ENCODE peak calls at places on chromosome 17, in seven cellular contexts. K is K562, T is HCT116, S is H1, M is SK-N-SH, G is Panc1, Z is HepG2. X is an unnamed sample.
A peak's percentile ranks its signal among the peaks of the same experiment; 100 is the strongest.

GRCh38 chr17:17859909-17860760 is 23.3 kb upstream of the SREBF1 start:
- DNase-seq in G (no peak), K (peak; percentile 65), Z (peak; percentile 57), S (no peak), T (no peak), M (peak; percentile 84), X (no peak)

GRCh38 chr17:1365445-1366039 is 34.5 kb downstream of the YWHAE start:
- DNase-seq in S (peak; percentile 34), T (peak; percentile 59), K (peak; percentile 71), M (peak; percentile 75), Z (peak; percentile 70), G (peak; percentile 45), X (peak; percentile 46)

GRCh38 chr17:49823614-49824013 is 24.3 kb downstream of the TAC4 start:
- DNase-seq in M (no peak), T (no peak), Z (no peak), S (no peak), G (no peak), K (no peak), X (no peak)

GRCh38 chr17:17876959-17877547 is 40.3 kb upstream of the SREBF1 start:
- DNase-seq in M (no peak), S (no peak), G (no peak), K (no peak), Z (no peak), T (no peak), X (no peak)

GRCh38 chr17:59753522-59754467 is 46.3 kb downstream of the VMP1 start:
- DNase-seq in M (peak; percentile 78), S (no peak), T (peak; percentile 88), Z (peak; percentile 88), G (peak; percentile 83), K (peak; percentile 88), X (peak; percentile 73)

GRCh38 chr17:2034806-2035548 is 5.0 kb downstream of the DPH1 start:
- DNase-seq in M (no peak), K (no peak), T (no peak), Z (no peak), G (no peak), S (no peak), X (no peak)

GRCh38 chr17:30964878-30965277 is 6.0 kb upstream of the RNF135 start:
- DNase-seq in K (no peak), M (no peak), T (no peak), S (no peak), Z (no peak), G (no peak), X (no peak)

GRCh38 chr17:17114592-17115225 is 72.5 kb downstream of the MPRIP start:
- DNase-seq in G (no peak), Z (no peak), S (no peak), M (no peak), T (no peak), K (no peak), X (no peak)

GRCh38 chr17:7446669-7447068 is 1.8 kb downstream of the CHRNB1 start:
- DNase-seq in Z (no peak), G (no peak), S (no peak), K (no peak), M (no peak), T (no peak), X (no peak)

GRCh38 chr17:66272699-66273390 is 29.6 kb upstream of the PRKCA start:
- DNase-seq in T (no peak), K (peak; percentile 66), S (no peak), G (no peak), M (no peak), Z (no peak), X (no peak)

GRCh38 chr17:3794890-3795757 is 5.9 kb downstream of the ITGAE start:
- DNase-seq in Z (peak; percentile 78), G (no peak), T (no peak), M (no peak), K (no peak), S (no peak), X (no peak)

GRCh38 chr17:55238931-55239297 is 25.8 kb upstream of the HLF start:
- DNase-seq in M (peak; percentile 55), T (no peak), G (no peak), Z (peak; percentile 44), K (peak; percentile 56), S (no peak), X (no peak)

GRCh38 chr17:17890773-17891759 is 54.3 kb upstream of the SREBF1 start:
- DNase-seq in K (peak; percentile 77), S (no peak), M (peak; percentile 71), Z (peak; percentile 70), G (peak; percentile 52), T (peak; percentile 53), X (no peak)

GRCh38 chr17:58520843-58521430 is 6.5 kb upstream of the MTMR4 start:
- DNase-seq in Z (peak; percentile 64), G (no peak), M (peak; percentile 42), K (peak; percentile 50), T (no peak), S (no peak), X (no peak)

GRCh38 chr17:18027280-18027679 is 11.7 kb downstream of the ATPAF2 start:
- DNase-seq in T (no peak), S (no peak), M (no peak), Z (no peak), K (no peak), G (no peak), X (no peak)

GRCh38 chr17:30104575-30105339 is 11.9 kb upstream of the NSRP1 start:
- DNase-seq in S (peak; percentile 56), K (peak; percentile 93), T (peak; percentile 76), M (peak; percentile 79), G (peak; percentile 73), Z (peak; percentile 88), X (peak; percentile 46)

DNA sequence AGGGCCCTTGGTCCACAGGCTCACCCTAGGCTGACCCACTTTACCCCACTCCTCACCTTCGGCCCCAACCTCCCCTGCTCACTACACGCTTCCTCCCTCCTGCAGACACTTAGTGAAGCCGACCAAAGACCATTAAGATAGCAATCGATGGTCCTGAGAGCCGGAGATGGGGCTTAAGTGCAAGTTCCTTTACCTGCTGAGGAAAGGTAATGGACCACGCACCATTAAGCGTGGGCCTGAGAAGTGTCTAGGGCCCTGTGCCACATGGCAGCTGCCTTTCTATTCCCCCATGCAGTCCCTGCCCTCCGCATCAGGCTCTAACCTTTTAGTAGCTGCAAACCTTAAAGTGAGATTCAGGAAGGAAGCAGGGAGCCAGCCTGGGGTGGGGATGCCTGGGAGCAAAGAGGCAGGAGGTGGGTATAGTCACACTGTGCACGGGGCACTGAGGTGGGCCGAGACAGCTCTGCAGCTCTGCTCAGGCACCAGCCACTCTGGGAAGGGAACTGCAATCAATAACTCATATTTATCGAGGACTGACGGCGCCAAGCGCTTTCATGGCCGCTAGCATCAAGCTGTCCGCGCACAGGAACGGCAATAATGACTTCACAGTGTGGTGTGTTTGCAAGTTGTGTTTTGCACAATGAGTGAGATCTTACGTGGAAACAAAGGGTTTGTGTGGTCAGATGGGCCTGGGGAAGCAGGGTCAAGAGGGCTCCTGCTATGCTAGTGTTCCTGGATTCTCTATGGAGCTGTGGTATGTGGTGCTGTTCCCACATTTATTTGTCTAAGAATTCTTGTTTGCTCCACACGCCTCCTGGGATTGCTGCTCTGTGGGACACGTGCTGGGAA is 84.9 kb upstream of the CDC42EP4 start:
- DNase-seq in Z (peak; percentile 20), K (no peak), S (no peak), G (no peak), T (no peak), M (no peak), X (no peak)
- TF ChIP-seq SIN3A in Z (no peak), K (no peak), S (no peak), G (no peak), T (no peak), M (no peak), X (no peak)

DNA sequence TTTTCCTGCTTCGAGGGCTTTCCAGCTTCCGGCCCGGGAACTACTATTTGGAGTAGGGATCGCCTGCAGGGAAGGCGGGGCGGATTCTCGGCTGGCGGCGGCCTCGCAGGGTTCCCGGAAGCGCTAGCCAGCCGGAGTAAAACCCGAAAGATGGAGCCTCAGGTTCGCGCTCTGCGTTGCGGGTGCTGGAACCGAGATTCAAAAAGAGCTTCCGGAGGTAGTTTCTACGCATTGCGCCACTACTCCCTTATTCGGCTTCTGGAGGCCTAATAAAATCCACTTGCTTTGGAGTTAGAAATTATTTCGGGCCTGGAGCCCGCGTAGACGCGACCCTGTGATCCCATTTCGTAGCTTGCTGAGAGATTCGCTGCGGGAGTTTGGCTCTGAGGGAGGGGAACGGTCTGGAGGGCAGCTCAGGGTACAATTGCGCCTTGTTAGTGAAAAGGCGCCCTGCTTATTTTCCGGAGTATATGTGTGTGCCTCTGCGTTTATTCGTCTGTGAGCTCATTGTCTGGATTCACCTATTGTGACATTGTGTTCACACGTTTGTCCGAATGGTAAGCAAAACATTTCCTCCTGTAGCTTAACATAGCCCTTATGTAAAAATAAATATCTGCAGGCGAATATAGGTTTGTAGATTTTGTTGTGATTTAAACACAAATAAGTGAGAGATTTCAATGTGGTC is 712 bp downstream of the PRAC2 start:
- DNase-seq in S (no peak), M (no peak), G (no peak), K (no peak), T (no peak), Z (no peak), X (no peak)
- TF ChIP-seq SIN3A in S (no peak), M (no peak), G (no peak), K (no peak), T (no peak), Z (no peak), X (no peak)

GRCh38 chr17:62819511-62820221 is 11.6 kb upstream of the MARCHF10 start:
- DNase-seq in K (no peak), T (peak; percentile 71), S (no peak), M (peak; percentile 56), G (peak; percentile 87), Z (peak; percentile 78), X (no peak)

GRCh38 chr17:62818491-62818890 is 10.4 kb upstream of the MARCHF10 start:
- DNase-seq in S (no peak), K (no peak), T (no peak), G (no peak), Z (no peak), M (no peak), X (no peak)

GRCh38 chr17:62822080-62822904 is 14.2 kb upstream of the MARCHF10 start:
- DNase-seq in K (no peak), S (no peak), Z (peak; percentile 16), T (no peak), M (no peak), G (no peak), X (no peak)

GRCh38 chr17:62821213-62822079 is 13.3 kb upstream of the MARCHF10 start:
- DNase-seq in M (no peak), Z (no peak), S (no peak), T (no peak), G (no peak), K (no peak), X (no peak)

DNA sequence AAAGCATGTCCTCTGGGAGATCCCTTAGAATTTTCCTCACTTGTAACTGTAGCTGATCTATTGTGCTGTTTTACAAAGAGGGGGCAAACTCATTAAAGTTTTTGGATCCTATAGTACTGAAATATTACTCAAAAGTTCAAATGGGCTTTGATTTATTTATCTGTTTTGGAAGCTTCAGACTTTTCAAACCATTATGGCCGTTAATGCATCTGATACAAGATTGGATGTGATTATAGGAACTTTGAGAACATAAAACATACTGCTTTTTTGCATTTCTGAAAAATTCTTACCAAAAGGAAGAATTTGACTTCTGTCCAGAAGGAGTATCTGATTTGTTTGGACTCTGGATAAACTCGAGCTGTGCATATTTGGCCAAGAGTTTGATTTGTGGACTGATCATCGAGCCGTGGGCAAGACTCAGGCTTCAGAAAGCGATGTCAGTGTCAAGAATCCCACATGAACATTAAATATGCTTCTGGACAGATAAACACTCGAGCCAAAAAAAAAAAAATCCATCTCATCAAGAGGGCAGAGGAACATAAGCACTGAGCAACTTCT is 8.2 kb upstream of the MARCHF10 start:
- DNase-seq in M (no peak), G (no peak), T (no peak), K (no peak), Z (no peak), S (no peak), X (no peak)
- TF ChIP-seq SIN3A in M (peak; percentile 63), G (no peak), T (no peak), K (no peak), Z (no peak), S (no peak), X (no peak)

GRCh38 chr17:79617740-79618382 is 7.0 kb upstream of the RBFOX3 start:
- DNase-seq in M (no peak), K (no peak), G (no peak), T (no peak), Z (no peak), S (no peak), X (no peak)
- TF ChIP-seq SIN3A in M (no peak), K (no peak), G (no peak), T (no peak), Z (no peak), S (no peak), X (no peak)

X was measured in GM12878.